ENCODE peak calls at places on chromosome 9, in five cellular contexts. T, B, U, W and S are unnamed samples.

GRCh38 chr9:136615631-136616306 is 46.9 kb upstream of the EGFL7 start:
- DNase-seq in B (no peak), U (peak; percentile 41), T (no peak), W (no peak), S (no peak)

GRCh38 chr9:114225534-114226288 is 70.4 kb downstream of the COL27A1 start:
- DNase-seq in U (no peak), B (no peak), T (no peak), W (no peak), S (no peak)

GRCh38 chr9:124894741-124895170 is 32.8 kb downstream of the ARPC5L start:
- DNase-seq in U (peak; percentile 36), W (no peak), B (peak; percentile 25), T (no peak), S (no peak)

GRCh38 chr9:137129089-137129455 is 9.9 kb upstream of the GRIN1 start:
- DNase-seq in W (no peak), U (peak; percentile 33), B (no peak), T (no peak), S (no peak)

GRCh38 chr9:12988259-12988658 is 213.4 kb downstream of the LURAP1L start:
- DNase-seq in T (no peak), W (no peak), U (no peak), B (no peak), S (no peak)

GRCh38 chr9:83355024-83355444 is 183.2 kb downstream of the FRMD3 start:
- DNase-seq in W (no peak), B (no peak), T (no peak), U (peak; percentile 23), S (no peak)

GRCh38 chr9:129284607-129285291 is 106.7 kb upstream of the IER5L start:
- DNase-seq in U (no peak), T (no peak), W (peak; percentile 28), B (no peak), S (no peak)

GRCh38 chr9:93303258-93303771 is 119.4 kb downstream of the WNK2 start:
- DNase-seq in U (no peak), T (no peak), B (no peak), W (no peak), S (no peak)